ENCODE peak calls at places on chromosomes 3 and 15, in four cellular contexts. I is heart left ventricle, K is K562, W is tibial nerve. P is an unnamed sample.

GRCh38 chr3:126998728-126999127 is 15.8 kb downstream of the PLXNA1 start:
- DNase-seq in I (no peak), K (no peak), W (no peak), P (no peak)

GRCh38 chr3:52181543-52181942 is 16.4 kb upstream of the ALAS1 start:
- DNase-seq in W (no peak), I (no peak), K (no peak), P (peak)

GRCh38 chr15:32657198-32657886 is 15.8 kb downstream of the SCG5 start:
- DNase-seq in W (no peak), I (no peak), K (no peak), P (peak)

GRCh38 chr15:48541659-48542334 is 103.7 kb downstream of the FBN1 start:
- DNase-seq in W (no peak), K (no peak), I (no peak), P (peak)

GRCh38 chr3:44117239-44117638 is 124.4 kb upstream of the TOPAZ1 start:
- DNase-seq in I (no peak), W (no peak), K (no peak), P (no peak)

GRCh38 chr15:80798911-80799310 is 19.7 kb downstream of the CEMIP start:
- DNase-seq in I (no peak), W (no peak), K (no peak), P (no peak)

GRCh38 chr3:24550588-24550987 is 55.9 kb upstream of the THRB start:
- DNase-seq in I (no peak), K (no peak), W (no peak), P (no peak)

GRCh38 chr15:47812436-47813109 is 95.3 kb downstream of the SEMA6D start:
- DNase-seq in I (no peak), K (no peak), W (no peak), P (no peak)

GRCh38 chr3:66392512-66392911 is 108.3 kb downstream of the LRIG1 start:
- DNase-seq in W (no peak), I (no peak), K (no peak), P (no peak)

GRCh38 chr3:8451696-8452095 is 49.9 kb upstream of the LMCD1 start:
- DNase-seq in W (no peak), K (no peak), I (no peak), P (no peak)

GRCh38 chr3:186268616-186269448 is 93.2 kb downstream of the DGKG start:
- DNase-seq in I (no peak), K (peak), W (no peak), P (no peak)

GRCh38 chr3:193841581-193841980 is 248.6 kb downstream of the OPA1 start:
- DNase-seq in W (no peak), K (no peak), I (no peak), P (no peak)

GRCh38 chr3:4908769-4909156 is 70.5 kb upstream of the BHLHE40 start:
- DNase-seq in W (no peak), I (no peak), K (no peak), P (no peak)

GRCh38 chr3:170703121-170703588 is 117.3 kb upstream of the SLC7A14 start:
- DNase-seq in W (no peak), K (peak), I (no peak), P (peak)

GRCh38 chr3:8458711-8459110 is 42.9 kb upstream of the LMCD1 start:
- DNase-seq in I (no peak), W (no peak), K (no peak), P (no peak)

GRCh38 chr3:58560771-58561311 is 16.4 kb downstream of the FAM107A start:
- DNase-seq in W (no peak), I (no peak), K (peak), P (no peak)

GRCh38 chr15:85604194-85604593 is 190.5 kb downstream of the KLHL25 start:
- DNase-seq in W (no peak), K (no peak), I (no peak), P (no peak)

GRCh38 chr3:137946341-137946973 is 63.5 kb upstream of the CLDN18 start:
- DNase-seq in I (peak), K (peak), W (no peak), P (peak)

GRCh38 chr3:154552338-154552737 is 122.3 kb upstream of the GPR149 start:
- DNase-seq in I (no peak), W (no peak), K (no peak), P (no peak)

GRCh38 chr3:37546876-37547275 is 314.8 kb upstream of the CTDSPL start:
- DNase-seq in W (no peak), I (peak), K (peak), P (peak)

GRCh38 chr3:196163687-196164493 is 47.3 kb downstream of the ZDHHC19 start:
- DNase-seq in K (peak), W (peak), I (peak), P (no peak)

GRCh38 chr3:35857004-35857403 is 217.7 kb downstream of the ARPP21 start:
- DNase-seq in W (no peak), I (no peak), K (no peak), P (no peak)

GRCh38 chr3:183698318-183698731 is 728 bp downstream of the YEATS2 start:
- DNase-seq in W (no peak), K (peak), I (peak), P (peak)

GRCh38 chr15:57218826-57219576 is 157.3 kb upstream of the CGNL1 start:
- DNase-seq in I (no peak), W (no peak), K (no peak), P (no peak)

DNA sequence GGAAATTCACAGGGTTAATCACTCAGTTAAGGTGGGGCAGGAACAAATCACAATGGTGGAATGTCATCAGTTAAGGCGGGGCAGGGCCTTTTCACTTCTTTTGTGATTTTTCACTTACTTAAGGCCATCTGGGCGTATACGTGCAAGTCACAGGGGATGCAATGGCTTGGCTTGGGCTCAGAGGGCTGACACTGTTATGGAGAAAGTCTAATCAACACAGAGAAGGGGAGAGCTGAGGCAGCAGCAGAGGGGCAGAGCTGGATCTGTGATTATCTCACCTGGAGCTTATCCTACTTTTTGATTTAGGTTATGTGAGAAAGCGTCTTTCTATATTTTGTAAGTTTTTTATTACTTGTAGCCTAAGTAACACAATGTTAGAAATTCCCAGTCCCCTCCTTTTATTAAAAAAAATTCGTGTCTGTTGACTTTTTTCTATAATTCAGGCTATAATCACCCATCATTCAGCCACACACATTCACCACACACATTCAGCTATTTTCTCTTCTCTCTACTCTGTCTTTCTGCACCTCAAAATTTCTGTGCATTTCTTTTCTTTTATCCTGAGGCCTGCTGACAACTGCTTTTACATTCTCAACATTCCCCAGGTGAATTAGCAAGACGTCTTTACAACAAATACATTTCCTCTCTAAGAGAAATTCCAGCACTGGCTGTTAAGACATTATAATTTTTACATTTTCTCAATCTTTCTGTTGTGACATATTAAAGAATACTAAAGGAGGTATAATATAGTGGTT is 350.3 kb downstream of the NSUN3 start:
- DNase-seq in I (no peak), K (no peak), W (no peak), P (no peak)
- TF ChIP-seq POLR2A in I (no peak), K (no peak), W (no peak), P (no peak)

DNA sequence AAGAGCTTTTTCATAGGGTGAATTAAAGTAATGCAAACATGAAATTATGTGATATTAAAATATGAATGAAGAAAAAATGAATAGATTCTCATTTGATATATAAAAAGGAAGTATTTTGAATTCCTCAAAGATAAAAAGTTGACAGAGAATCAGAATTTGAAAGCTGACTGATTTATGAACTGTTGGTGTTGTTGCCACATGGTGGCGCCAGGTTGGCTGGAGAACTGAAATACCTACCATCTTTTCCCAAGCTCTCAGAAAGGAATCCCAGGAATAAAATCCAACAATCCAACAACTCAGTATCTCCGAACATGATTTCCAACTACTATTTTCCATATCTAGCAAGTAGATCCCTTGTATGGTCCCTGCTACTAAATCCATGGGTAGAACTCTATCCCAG is 3.1 kb downstream of the MYRIP start:
- DNase-seq in W (no peak), I (no peak), K (no peak), P (no peak)
- TF ChIP-seq CTCF in W (no peak), I (peak), K (peak), P (no peak)

GRCh38 chr3:39180546-39181346 is 11.6 kb downstream of the XIRP1 start:
- DNase-seq in K (peak), W (peak), I (peak), P (peak)
- TF ChIP-seq POLR2A in K (no peak), W (peak), I (no peak), P (peak)

GRCh38 chr3:129025691-129026435 is 24.8 kb downstream of the EFCC1 start:
- DNase-seq in K (no peak), W (no peak), I (peak), P (no peak)

GRCh38 chr3:129025108-129025507 is 24.0 kb downstream of the EFCC1 start:
- DNase-seq in I (no peak), K (no peak), W (no peak), P (no peak)

GRCh38 chr3:129027544-129027880 is 26.4 kb downstream of the EFCC1 start:
- DNase-seq in I (no peak), K (no peak), W (no peak), P (no peak)

GRCh38 chr3:129028866-129029265 is 27.8 kb downstream of the EFCC1 start:
- DNase-seq in K (no peak), W (no peak), I (no peak), P (no peak)

GRCh38 chr3:129026728-129027543 is 25.8 kb downstream of the EFCC1 start:
- DNase-seq in W (peak), K (peak), I (peak), P (peak)
- TF ChIP-seq CTCF in W (peak), K (peak), I (peak), P (no peak)

DNA sequence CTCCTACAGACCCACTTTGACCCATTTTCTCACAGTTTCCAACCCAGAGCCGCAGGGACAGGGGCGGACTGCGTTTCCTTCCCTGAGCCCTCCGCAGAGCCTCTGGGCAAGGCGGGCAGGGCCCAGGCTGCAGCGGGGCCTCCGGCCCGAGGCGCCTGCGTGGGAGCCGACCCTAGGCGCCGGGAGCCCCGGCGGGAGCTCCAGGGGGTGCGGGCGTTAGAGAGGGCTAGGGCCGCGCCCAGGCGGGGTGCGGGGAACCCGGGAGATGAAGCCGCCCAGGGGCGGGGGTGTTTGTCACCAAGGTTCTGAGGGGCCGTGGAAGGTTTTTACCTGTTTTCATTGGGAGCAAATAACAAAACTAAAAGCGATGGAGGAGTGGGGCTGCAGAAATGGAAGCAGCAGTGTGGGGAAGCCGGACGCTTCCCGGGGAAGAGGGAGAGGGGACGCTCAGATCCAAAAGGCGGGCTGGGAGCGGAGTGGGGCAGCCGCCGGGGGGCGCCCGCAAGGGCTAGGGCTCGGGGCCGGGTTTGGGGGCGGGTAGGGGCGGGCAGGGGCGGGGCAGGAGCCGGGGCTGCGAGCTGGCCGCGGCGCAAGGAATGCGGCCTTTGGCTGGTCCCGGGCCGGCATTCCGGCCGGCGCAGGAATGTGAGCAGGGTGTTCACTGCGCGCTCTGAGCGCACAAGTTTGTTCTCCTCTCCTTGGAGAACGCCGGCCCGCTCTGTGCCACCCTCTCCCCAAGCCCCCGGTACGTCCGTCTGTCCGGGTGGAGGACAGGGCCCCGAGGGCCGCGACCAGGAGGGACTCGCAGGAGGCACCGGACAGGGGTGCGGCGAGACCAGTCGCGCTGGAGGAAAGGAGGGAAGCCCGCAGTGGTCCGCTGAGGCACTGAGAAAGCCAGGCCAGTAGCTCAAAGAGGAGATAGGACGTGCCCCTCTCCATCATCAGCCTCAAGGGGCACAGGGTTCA is 61.1 kb downstream of the AMOTL2 start:
- DNase-seq in W (peak), K (peak), I (peak), P (peak)
- TF ChIP-seq POLR2A in W (no peak), K (no peak), I (no peak), P (peak)

DNA sequence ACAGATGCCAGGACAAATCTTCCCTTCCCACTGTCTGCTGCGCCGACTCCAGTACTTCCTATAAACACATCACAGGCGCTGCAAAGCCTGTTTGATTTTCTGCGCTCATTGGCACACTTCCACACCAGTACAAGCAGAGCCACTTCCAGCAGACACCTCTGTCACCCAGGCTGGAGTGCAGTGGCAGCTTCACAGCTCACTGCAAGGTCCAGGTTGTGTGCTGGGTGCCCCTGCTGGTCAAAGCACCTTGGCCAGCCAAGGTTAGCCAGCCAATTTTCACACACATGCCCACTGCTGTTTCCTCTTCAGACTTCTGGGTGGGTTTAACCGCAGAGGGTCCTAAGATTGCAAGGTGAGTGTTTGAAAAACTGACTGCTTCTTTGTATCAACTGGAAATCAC is 4.9 kb downstream of the CHDH start:
- DNase-seq in K (no peak), W (no peak), I (no peak), P (no peak)
- TF ChIP-seq CTCF in K (no peak), W (no peak), I (no peak), P (no peak)

GRCh38 chr3:32841341-32841740 is 23.5 kb downstream of the TRIM71 start:
- DNase-seq in K (no peak), W (no peak), I (no peak), P (no peak)

GRCh38 chr3:32842531-32842931 is 24.7 kb downstream of the TRIM71 start:
- DNase-seq in I (no peak), W (no peak), K (no peak), P (no peak)

GRCh38 chr3:32841875-32842505 is 24.2 kb downstream of the TRIM71 start:
- DNase-seq in I (no peak), K (no peak), W (no peak), P (no peak)

GRCh38 chr3:32839714-32840085 is 21.9 kb downstream of the TRIM71 start:
- DNase-seq in K (no peak), W (no peak), I (no peak), P (no peak)

GRCh38 chr3:32840086-32840841 is 22.5 kb downstream of the TRIM71 start:
- DNase-seq in W (no peak), K (no peak), I (no peak), P (no peak)
- TF ChIP-seq POLR2A in W (no peak), K (no peak), I (no peak), P (no peak)